ENCODE peak calls at places on chromosomes 16 and 17, in five cellular contexts. F is AG09309, C is uterus, K is AG04450, R is A549. V is an unnamed sample.

GRCh38 chr17:79788989-79789942 is 7.6 kb downstream of the CBX8 start:
- DNase-seq in K (no peak), C (no peak), R (no peak), F (no peak), V (no peak)

GRCh38 chr16:85641776-85642176 is 28.7 kb downstream of the GSE1 start:
- DNase-seq in C (no peak), K (no peak), F (no peak), R (no peak), V (no peak)

GRCh38 chr16:85309656-85310587 is 197.7 kb upstream of the CIBAR2 start:
- DNase-seq in F (no peak), C (no peak), R (no peak), K (no peak), V (no peak)

GRCh38 chr17:8946476-8946875 is 19.0 kb downstream of the PIK3R5 start:
- DNase-seq in R (no peak), C (no peak), F (peak), K (no peak), V (no peak)

GRCh38 chr16:4496305-4496704 is 20.1 kb downstream of the HMOX2 start:
- DNase-seq in R (no peak), K (no peak), F (no peak), C (no peak), V (no peak)

GRCh38 chr16:56315955-56316354 is 109.4 kb downstream of the AMFR start:
- DNase-seq in F (no peak), C (no peak), K (no peak), R (no peak), V (no peak)

GRCh38 chr16:35631261-35631945 is 2172.0 kb downstream of the TP53TG3F start:
- DNase-seq in R (no peak), F (no peak), K (no peak), C (no peak), V (no peak)

GRCh38 chr17:14212401-14212800 is 24.3 kb downstream of the CDRT15 start:
- DNase-seq in C (no peak), K (no peak), R (no peak), F (no peak), V (no peak)

GRCh38 chr16:1281517-1281916 is 25.6 kb downstream of the TPSD1 start:
- DNase-seq in F (no peak), R (no peak), C (no peak), K (no peak), V (no peak)

GRCh38 chr16:70430667-70431536 is 8.0 kb downstream of the ST3GAL2 start:
- DNase-seq in K (no peak), C (no peak), R (no peak), F (no peak), V (no peak)

GRCh38 chr16:70428178-70428998 is 10.5 kb downstream of the ST3GAL2 start:
- DNase-seq in R (peak), K (peak), F (peak), C (peak), V (peak)

GRCh38 chr16:70432304-70432799 is 6.5 kb downstream of the ST3GAL2 start:
- DNase-seq in F (no peak), K (no peak), R (no peak), C (no peak), V (no peak)

GRCh38 chr16:70427786-70428177 is 11.1 kb downstream of the ST3GAL2 start:
- DNase-seq in C (no peak), R (no peak), K (no peak), F (no peak), V (no peak)

DNA sequence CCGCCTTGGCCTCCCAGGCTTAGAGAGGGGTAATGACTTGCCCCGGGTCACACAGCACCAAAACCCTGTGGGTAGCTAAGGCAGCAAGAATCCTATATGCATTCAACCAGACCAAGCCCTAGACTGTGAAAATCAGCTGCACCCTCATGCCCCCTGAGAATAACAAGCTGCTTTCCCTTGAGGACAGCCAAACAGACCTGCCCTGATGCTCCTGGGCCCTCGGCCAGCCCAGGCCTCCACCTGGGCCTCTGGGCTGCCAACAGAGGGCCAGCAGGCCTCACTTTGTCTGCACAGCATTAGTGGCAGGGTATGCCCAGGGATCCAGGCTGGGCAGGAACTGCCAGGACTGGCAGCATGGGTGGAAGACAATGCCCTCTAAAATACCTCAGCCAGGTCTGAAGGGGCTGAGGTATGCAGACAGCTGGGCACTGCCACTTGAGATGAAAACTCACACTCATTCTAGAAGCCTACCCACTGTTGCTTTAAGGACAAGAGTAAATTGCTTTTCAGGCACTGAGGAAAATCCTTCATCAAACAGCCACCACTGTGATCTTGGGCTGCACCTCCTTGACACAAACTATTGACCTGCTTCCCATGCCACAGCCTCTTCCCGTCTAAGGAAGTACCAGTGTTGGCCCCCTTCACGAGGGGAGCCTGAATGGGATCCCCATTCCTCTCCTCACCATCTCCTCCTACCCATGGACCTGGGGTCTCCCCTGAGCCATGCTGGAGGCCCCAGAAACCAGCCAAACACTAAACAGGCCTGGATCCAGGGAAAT is 8.8 kb downstream of the ST3GAL2 start:
- DNase-seq in K (no peak), F (no peak), C (no peak), R (no peak), V (no peak)
- TF ChIP-seq CTCF in K (no peak), F (no peak), C (no peak), R (no peak), V (no peak)

DNA sequence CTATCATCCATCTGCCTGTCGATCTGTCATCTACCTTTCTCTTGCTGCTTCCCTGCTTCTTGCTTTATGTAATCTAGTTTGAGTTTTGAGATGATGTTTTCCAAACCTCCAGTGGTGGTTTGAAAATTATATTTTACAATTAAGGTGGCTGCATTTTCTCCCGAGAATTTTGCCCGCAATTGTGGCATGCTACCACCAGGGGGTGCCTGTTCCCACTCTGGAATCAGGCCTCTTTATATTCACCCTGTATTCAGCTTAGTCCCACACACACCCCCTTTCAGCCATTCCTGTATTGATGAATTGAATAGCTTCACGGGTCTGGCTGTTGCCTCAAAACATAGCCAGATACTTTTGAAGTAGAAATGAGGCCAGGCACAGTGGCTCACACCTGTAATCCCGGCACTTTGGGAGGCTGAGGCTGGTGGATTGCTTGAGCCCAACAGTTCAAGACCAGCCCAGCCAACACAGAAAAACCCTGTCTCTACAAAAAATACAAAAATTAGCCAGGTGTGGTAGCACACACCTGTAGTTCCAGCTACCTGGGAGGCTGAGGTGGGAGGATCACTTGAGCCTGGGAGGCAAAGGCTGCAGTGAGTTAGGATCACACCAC is 3.2 kb downstream of the PRSS22 start:
- DNase-seq in K (no peak), F (no peak), R (no peak), C (no peak), V (no peak)
- TF ChIP-seq CTCF in K (peak), F (peak), R (peak), C (no peak), V (no peak)

DNA sequence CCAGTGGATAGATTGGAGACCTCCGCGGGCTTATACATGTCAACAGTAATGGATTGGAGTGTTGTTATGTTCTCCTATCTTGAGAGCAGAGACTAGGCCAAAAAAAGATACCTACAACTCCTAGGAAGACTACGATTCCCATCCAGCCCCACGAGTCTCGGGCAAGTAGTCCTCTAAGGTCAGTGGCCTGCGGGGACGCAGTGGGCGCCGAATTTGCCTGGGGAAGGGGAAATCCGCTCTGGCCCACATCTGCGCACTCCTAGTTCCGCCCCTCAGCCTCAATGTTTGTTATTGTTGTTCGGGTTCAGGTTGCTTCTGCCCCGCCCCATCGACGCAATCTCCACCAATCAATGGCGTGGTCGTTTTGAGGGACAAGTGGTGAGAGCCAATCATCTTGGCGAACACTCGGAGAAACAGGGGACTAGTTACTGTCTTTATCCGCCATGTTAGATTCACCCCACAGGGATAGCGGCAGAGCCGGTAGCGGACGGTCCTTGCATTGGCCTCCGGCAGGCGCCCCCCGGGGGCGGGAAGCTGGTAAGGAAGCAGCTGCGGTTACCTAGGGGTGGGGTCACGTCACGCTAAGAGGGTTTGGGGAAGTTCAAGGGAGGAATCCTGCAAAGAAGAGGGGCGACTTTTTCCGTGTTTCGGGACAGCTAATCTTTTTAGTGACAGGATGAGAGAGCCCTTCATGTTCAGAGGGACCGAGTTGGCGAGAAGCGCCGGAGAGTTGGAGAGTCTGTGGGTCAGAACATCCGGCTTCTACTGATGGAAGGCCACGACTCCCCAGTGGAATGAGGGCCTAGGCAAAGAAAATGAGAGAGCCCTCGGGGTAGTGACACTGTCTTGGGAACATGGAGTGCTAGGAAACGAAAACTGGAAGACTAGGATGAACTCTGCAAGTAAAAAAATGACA is at the start of gene NBR1:
- DNase-seq in C (peak), K (peak), R (peak), F (peak), V (peak)
- TF ChIP-seq CTCF in C (peak), K (peak), R (no peak), F (no peak), V (no peak)

GRCh38 chr16:46612121-46612520 is 9.1 kb downstream of the SHCBP1 start:
- DNase-seq in R (no peak), F (no peak), K (no peak), C (no peak), V (no peak)

GRCh38 chr16:46607529-46607928 is 13.7 kb downstream of the SHCBP1 start:
- DNase-seq in R (peak), K (peak), F (peak), C (no peak), V (no peak)
- TF ChIP-seq CTCF in R (peak), K (peak), F (peak), C (peak), V (no peak)

GRCh38 chr17:45332505-45332904 is 15.7 kb upstream of the MAP3K14 start:
- DNase-seq in F (no peak), C (no peak), R (no peak), K (no peak), V (peak)
- TF ChIP-seq CTCF in F (no peak), C (no peak), R (no peak), K (no peak), V (no peak)

DNA sequence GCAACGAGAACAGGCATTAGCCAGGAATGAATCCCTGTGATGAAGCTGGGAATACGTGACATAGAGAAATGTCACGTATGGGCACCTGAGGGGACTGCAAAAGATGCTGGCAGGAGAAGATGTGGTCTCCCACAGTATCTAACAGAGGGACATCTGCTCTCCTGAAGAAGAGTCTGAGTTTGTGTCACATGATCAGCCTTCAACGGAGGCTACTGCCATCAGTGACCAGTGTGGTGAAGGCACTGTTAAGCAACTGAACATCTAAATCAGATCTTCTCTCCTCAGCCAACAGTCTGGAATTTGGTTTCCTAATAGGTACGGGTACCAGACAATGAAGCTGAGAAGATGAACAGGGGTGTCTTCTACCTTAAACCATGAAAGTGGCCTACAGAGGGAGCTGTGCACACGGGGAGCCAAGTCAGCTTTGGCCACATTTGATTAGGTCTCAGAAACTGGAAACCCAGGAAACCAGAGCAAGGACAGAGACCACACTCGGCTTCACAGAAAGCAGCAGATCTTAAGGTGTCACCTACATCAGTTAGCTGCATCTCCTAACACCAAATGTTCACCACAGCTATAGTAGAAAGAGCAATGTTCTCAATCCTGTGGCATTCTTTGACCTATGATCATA is 41.8 kb downstream of the BRD7 start:
- DNase-seq in C (no peak), F (no peak), K (no peak), R (no peak), V (no peak)
- TF ChIP-seq CTCF in C (peak), F (peak), K (peak), R (peak), V (peak)

GRCh38 chr17:80996422-80997305 is 5.0 kb downstream of the CHMP6 start:
- DNase-seq in R (no peak), K (no peak), C (no peak), F (no peak), V (no peak)
- TF ChIP-seq CTCF in R (no peak), K (no peak), C (no peak), F (no peak), V (no peak)

GRCh38 chr17:32112416-32112815 is 29.9 kb upstream of the RHOT1 start:
- DNase-seq in F (no peak), C (no peak), R (no peak), K (no peak), V (no peak)
- TF ChIP-seq CTCF in F (no peak), C (no peak), R (no peak), K (no peak), V (no peak)